ENCODE peak calls at places on chromosomes 13 and 19, in five cellular contexts. Q is amygdala, Y is nephron progenitor cell, P is body of pancreas, L is endothelial cell. K is an unnamed sample.

GRCh38 chr13:44088409-44088808 is 208.7 kb downstream of the LACC1 start:
- DNase-seq in Q (no peak), P (no peak), Y (no peak), L (no peak), K (no peak)

GRCh38 chr13:31982540-31982939 is 49.0 kb upstream of the FRY start:
- DNase-seq in P (peak), Q (no peak), L (no peak), Y (no peak), K (no peak)

GRCh38 chr19:799076-799881 is 2.0 kb downstream of the PTBP1 start:
- DNase-seq in P (peak), Q (no peak), Y (peak), L (no peak), K (no peak)

GRCh38 chr13:77040835-77041234 is 13.9 kb upstream of the FBXL3 start:
- DNase-seq in Q (no peak), P (no peak), L (no peak), Y (no peak), K (no peak)

GRCh38 chr19:35549174-35549788 is 3.9 kb downstream of the TMEM147 start:
- DNase-seq in L (peak), Q (no peak), P (peak), Y (peak), K (peak)

GRCh38 chr19:55464669-55465068 is at the start of gene C19orf85:
- DNase-seq in P (no peak), L (no peak), Q (no peak), Y (no peak), K (no peak)

GRCh38 chr13:112616586-112617381 is 28.8 kb upstream of the TUBGCP3 start:
- DNase-seq in Q (no peak), P (peak), Y (peak), L (peak), K (peak)

GRCh38 chr13:85582890-85583289 is 216.3 kb downstream of the SLITRK6 start:
- DNase-seq in L (no peak), Q (no peak), Y (no peak), P (no peak), K (no peak)

GRCh38 chr13:67932991-67933390 is 702.9 kb upstream of the PCDH9 start:
- DNase-seq in L (no peak), Q (no peak), Y (no peak), P (no peak), K (no peak)

GRCh38 chr19:19647037-19647835 is 3.8 kb upstream of the GMIP start:
- DNase-seq in Q (no peak), P (no peak), Y (no peak), L (no peak), K (no peak)

GRCh38 chr19:1355258-1355973 is 28.3 kb upstream of the NDUFS7 start:
- DNase-seq in Q (peak), L (no peak), P (no peak), Y (no peak), K (peak)

GRCh38 chr19:50181121-50181520 is 18.0 kb upstream of the IZUMO2 start:
- DNase-seq in Q (no peak), P (no peak), Y (no peak), L (no peak), K (no peak)

GRCh38 chr19:39828015-39828633 is 5.8 kb downstream of the DYRK1B start:
- DNase-seq in P (no peak), L (no peak), Q (no peak), Y (no peak), K (no peak)

GRCh38 chr13:98450495-98451167 is 126.3 kb downstream of the STK24 start:
- DNase-seq in Y (no peak), Q (no peak), L (peak), P (no peak), K (peak)

GRCh38 chr19:49844138-49844740 is 6.7 kb upstream of the PTOV1 start:
- DNase-seq in L (no peak), Y (no peak), P (no peak), Q (no peak), K (no peak)

GRCh38 chr13:110913322-110913721 is 1.5 kb downstream of the ANKRD10 start:
- DNase-seq in P (peak), L (no peak), Q (no peak), Y (no peak), K (no peak)

GRCh38 chr19:2239771-2240770 is 3.4 kb downstream of the SF3A2 start:
- DNase-seq in Q (no peak), P (peak), Y (peak), L (no peak), K (no peak)

GRCh38 chr19:958967-959685 is 25.0 kb upstream of the WDR18 start:
- DNase-seq in P (no peak), Y (no peak), Q (no peak), L (no peak), K (peak)

GRCh38 chr13:55615080-55615479 is 1525.6 kb upstream of the PRR20A start:
- DNase-seq in P (no peak), Q (no peak), L (no peak), Y (no peak), K (no peak)

GRCh38 chr13:31046711-31047279 is 114.3 kb downstream of the TEX26 start:
- DNase-seq in Y (no peak), L (no peak), Q (no peak), P (peak), K (peak)

GRCh38 chr13:44801990-44802389 is 187.3 kb downstream of the NUFIP1 start:
- DNase-seq in L (no peak), Y (no peak), Q (no peak), P (no peak), K (no peak)

GRCh38 chr19:34416021-34416545 is 11.9 kb downstream of the PDCD2L start:
- DNase-seq in Y (no peak), P (no peak), Q (no peak), L (no peak), K (no peak)

GRCh38 chr19:16957151-16957662 is 68.4 kb downstream of the F2RL3 start:
- DNase-seq in Y (no peak), Q (no peak), P (peak), L (no peak), K (no peak)

GRCh38 chr19:5913739-5914357 is at the start of gene CAPS:
- DNase-seq in L (no peak), Y (no peak), Q (no peak), P (peak), K (peak)

GRCh38 chr19:4295972-4296771 is 6.0 kb downstream of the TMIGD2 start:
- DNase-seq in Q (peak), P (no peak), L (no peak), Y (no peak), K (peak)

GRCh38 chr13:51241720-51242119 is 19.5 kb downstream of the FAM124A start:
- DNase-seq in L (no peak), Y (no peak), Q (no peak), P (peak), K (no peak)

K was measured in head of caudate nucleus.